ENCODE peak calls at places on chromosomes 11 and 22, in five cellular contexts. C, R, E, I and J are unnamed samples.

GRCh38 chr11:27968461-27968860 is 139.5 kb downstream of the KIF18A start:
- DNase-seq in I (peak; percentile 9), C (no peak), E (no peak), R (no peak), J (no peak)

GRCh38 chr11:61962213-61963015 is 5.0 kb downstream of the FTH1 start:
- DNase-seq in R (peak; percentile 30), I (no peak), E (no peak), C (no peak), J (no peak)

GRCh38 chr11:27933992-27934829 is 173.7 kb downstream of the KIF18A start:
- DNase-seq in E (no peak), I (peak; percentile 90), C (peak; percentile 99), R (peak; percentile 85), J (peak; percentile 81)

GRCh38 chr11:70078796-70079616 is 889 bp downstream of the ANO1 start:
- DNase-seq in C (no peak), R (no peak), I (no peak), E (no peak), J (peak; percentile 33)

GRCh38 chr11:124277809-124278208 is 21.6 kb downstream of the OR8G5 start:
- DNase-seq in C (no peak), I (no peak), R (no peak), E (no peak), J (no peak)

GRCh38 chr22:41657709-41658108 is 31.0 kb downstream of the SNU13 start:
- DNase-seq in R (no peak), C (no peak), I (no peak), E (no peak), J (no peak)

GRCh38 chr11:1876361-1877063 is 15.2 kb downstream of the PRR33 start:
- DNase-seq in I (peak; percentile 55), E (peak; percentile 52), C (no peak), R (peak; percentile 67), J (peak; percentile 46)

GRCh38 chr11:10498426-10499250 is 42.3 kb downstream of the RNF141 start:
- DNase-seq in R (no peak), E (no peak), I (no peak), C (no peak), J (no peak)

GRCh38 chr11:66467756-66468155 is 1.1 kb downstream of the PELI3 start:
- DNase-seq in R (peak; percentile 54), C (no peak), I (no peak), E (peak; percentile 78), J (peak; percentile 39)

GRCh38 chr11:66465371-66466224 is 1.1 kb upstream of the PELI3 start:
- DNase-seq in R (no peak), E (no peak), C (no peak), I (no peak), J (no peak)

GRCh38 chr11:66466225-66467033 is at the start of gene PELI3:
- DNase-seq in R (peak; percentile 96), I (peak; percentile 89), C (peak; percentile 88), E (peak; percentile 93), J (peak; percentile 96)

GRCh38 chr11:66468691-66469090 is 2.0 kb downstream of the PELI3 start:
- DNase-seq in C (no peak), E (no peak), I (no peak), R (no peak), J (no peak)

GRCh38 chr11:66467034-66467659 is 442 bp downstream of the PELI3 start:
- DNase-seq in R (peak; percentile 68), E (peak; percentile 71), I (peak; percentile 13), C (peak; percentile 15), J (peak; percentile 43)
- TF ChIP-seq CTCF in R (peak; percentile 20), E (peak; percentile 40), I (peak; percentile 9), C (peak; percentile 30), J (peak; percentile 30)

DNA sequence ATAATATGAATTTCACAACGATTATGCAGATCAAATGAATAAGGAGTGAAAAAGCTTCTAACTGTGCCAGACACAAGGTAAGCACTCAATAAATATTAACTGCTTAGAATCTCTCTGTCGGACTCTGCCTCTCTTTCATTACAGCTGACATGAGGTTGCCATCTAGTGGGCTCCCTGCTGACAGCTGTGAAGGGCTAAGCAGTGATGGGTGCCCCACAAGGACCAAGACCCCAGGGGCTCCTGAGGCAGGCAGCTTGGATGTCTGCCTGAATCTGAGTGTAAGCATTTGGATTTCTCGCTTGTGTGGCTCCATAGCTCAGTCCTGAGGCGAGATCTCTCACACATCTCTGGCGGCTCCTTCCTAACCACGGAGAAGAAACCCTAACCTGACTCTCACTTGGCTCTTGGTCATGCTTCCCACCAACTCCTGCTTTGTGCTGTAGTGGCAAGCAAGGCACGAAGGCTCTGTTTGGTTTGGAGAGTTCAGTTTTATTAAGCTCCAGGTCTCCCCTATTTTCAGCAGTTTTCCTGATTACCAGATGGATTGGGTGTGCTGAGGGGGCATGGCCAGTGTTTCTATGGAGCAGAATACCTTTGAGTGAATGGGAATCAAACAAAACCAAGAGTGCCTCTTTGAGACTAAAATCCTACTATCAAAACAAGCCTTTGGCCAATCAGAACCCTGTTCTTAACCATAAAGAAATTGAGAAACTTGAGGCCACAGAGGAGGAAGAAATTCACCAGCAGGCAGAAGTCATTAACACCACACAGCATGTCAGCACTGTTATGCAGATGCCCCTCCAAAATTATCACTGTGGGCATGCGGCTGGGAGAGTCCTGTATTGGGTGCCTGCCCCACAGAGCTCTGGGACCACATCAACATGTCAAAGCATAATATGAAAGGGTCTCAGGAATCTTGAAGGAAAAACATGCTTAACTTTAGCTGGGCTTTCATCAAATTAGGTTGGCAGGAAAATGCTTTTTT is 152.8 kb upstream of the NTM start:
- DNase-seq in I (peak; percentile 5), C (peak; percentile 21), R (peak; percentile 20), E (no peak), J (peak; percentile 64)
- TF ChIP-seq CTCF in I (peak; percentile 15), C (peak; percentile 61), R (peak; percentile 40), E (no peak), J (peak; percentile 73)

GRCh38 chr11:32006799-32007388 is 84.0 kb upstream of the RCN1 start:
- DNase-seq in E (no peak), I (peak; percentile 65), R (peak; percentile 69), C (peak; percentile 51), J (peak; percentile 71)
- TF ChIP-seq CTCF in E (peak; percentile 54), I (peak; percentile 70), R (peak; percentile 78), C (peak; percentile 63), J (peak; percentile 79)

GRCh38 chr11:48150213-48150612 is 66.4 kb upstream of the OR4B1 start:
- DNase-seq in R (peak; percentile 61), I (peak; percentile 91), E (no peak), C (peak; percentile 63), J (peak; percentile 79)
- TF ChIP-seq CTCF in R (no peak), I (no peak), E (no peak), C (no peak), J (no peak)

GRCh38 chr11:119791701-119792151 is 62.7 kb upstream of the NECTIN1 start:
- DNase-seq in E (no peak), I (no peak), R (peak; percentile 32), C (peak; percentile 37), J (no peak)

GRCh38 chr11:119794141-119794665 is 65.2 kb upstream of the NECTIN1 start:
- DNase-seq in I (no peak), E (no peak), C (no peak), R (no peak), J (no peak)

GRCh38 chr11:119794756-119795155 is 65.8 kb upstream of the NECTIN1 start:
- DNase-seq in R (no peak), C (no peak), E (no peak), I (no peak), J (no peak)

GRCh38 chr11:119795231-119795630 is 66.2 kb upstream of the NECTIN1 start:
- DNase-seq in I (peak; percentile 9), E (no peak), C (peak; percentile 77), R (peak; percentile 6), J (peak; percentile 12)

GRCh38 chr11:119793335-119793984 is 64.5 kb upstream of the NECTIN1 start:
- DNase-seq in E (no peak), R (peak; percentile 8), C (no peak), I (peak; percentile 9), J (no peak)
- TF ChIP-seq CTCF in E (no peak), R (no peak), C (no peak), I (no peak), J (no peak)

GRCh38 chr11:68314203-68314885 is 2.0 kb downstream of the LRP5 start:
- DNase-seq in C (no peak), E (no peak), I (peak; percentile 27), R (no peak), J (no peak)
- TF ChIP-seq CTCF in C (no peak), E (no peak), I (no peak), R (no peak), J (peak; percentile 12)

DNA sequence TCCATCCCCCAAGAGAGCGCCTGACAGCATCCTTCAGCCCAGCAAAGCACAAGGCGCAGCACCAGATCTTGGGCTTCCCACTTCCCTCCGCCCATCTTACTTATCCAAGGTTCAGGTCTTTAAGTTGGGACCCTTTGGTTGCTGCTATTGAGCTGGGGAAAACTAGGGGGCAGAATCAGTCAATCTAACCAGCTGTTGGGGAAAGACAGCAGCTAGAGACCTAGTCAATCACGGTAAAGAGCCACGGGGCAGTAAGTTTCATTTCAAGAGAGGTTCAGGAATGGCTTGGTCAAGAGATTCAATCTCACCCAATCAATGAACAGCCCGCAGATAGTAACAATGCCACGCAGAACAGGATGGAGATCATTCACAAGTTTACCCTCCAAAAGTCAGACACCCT is 1.7 kb downstream of the ABTB2 start:
- DNase-seq in R (no peak), I (no peak), C (no peak), E (no peak), J (no peak)
- TF ChIP-seq CTCF in R (no peak), I (no peak), C (no peak), E (no peak), J (peak; percentile 18)

DNA sequence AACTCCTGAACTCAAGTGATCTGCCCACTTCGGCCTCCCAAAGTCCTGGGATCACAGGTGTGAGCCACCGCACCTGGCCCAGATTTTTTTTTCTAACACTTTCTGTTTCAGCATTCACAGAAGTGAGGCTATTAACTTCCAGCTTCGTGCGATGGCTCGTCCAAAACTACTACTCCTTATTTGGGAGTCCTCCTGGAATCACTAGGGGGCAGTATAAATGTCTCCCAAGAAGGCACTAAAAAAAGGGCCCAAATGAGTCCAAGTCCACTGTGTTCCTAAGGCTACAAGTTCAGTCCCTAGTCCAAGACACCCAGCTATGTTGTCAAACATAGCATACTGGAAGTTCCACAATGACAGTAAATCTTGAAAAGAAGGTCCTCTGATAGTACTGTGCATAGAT is 63.2 kb upstream of the BIRC3 start:
- DNase-seq in E (no peak), I (peak; percentile 34), R (peak; percentile 34), C (no peak), J (peak; percentile 47)
- TF ChIP-seq CTCF in E (peak; percentile 26), I (peak; percentile 25), R (no peak), C (peak; percentile 17), J (peak; percentile 66)